ENCODE peak calls at places on chromosomes 5 and 9, in five cellular contexts. M is transverse colon, G is stomach, W is HepG2, B is A549. R is an unnamed sample. For H3K4me1, the result is how much of the 10 kb centered on the place peaks cover.

GRCh38 chr5:1033178-1033577 is 24.6 kb downstream of the NKD2 start:
- DNase-seq in W (no peak), M (no peak), B (no peak), G (no peak), R (no peak)

GRCh38 chr9:73239868-73240267 is 88.2 kb downstream of the ANXA1 start:
- DNase-seq in W (no peak), M (no peak), G (no peak), B (peak), R (no peak)

GRCh38 chr9:78811562-78812276 is 514.8 kb downstream of the PSAT1 start:
- DNase-seq in G (no peak), B (no peak), M (no peak), W (no peak), R (no peak)

GRCh38 chr9:95373069-95373681 is 55.7 kb upstream of the FANCC start:
- DNase-seq in W (no peak), B (no peak), G (no peak), M (no peak), R (no peak)

GRCh38 chr5:79691007-79691406 is 1.4 kb downstream of the CMYA5 start:
- DNase-seq in B (no peak), G (no peak), M (no peak), W (no peak), R (no peak)

GRCh38 chr5:174837919-174838902 is 113.8 kb downstream of the MSX2 start:
- DNase-seq in G (no peak), W (no peak), B (peak), M (peak), R (no peak)

GRCh38 chr9:20649381-20649780 is 27.1 kb upstream of the MLLT3 start:
- DNase-seq in M (no peak), G (no peak), W (no peak), B (no peak), R (no peak)

GRCh38 chr5:25436452-25436851 is 791.7 kb upstream of the CDH10 start:
- DNase-seq in B (no peak), G (no peak), W (no peak), M (no peak), R (no peak)

GRCh38 chr9:124341455-124342170 is 73.6 kb downstream of the PSMB7 start:
- DNase-seq in G (no peak), M (no peak), W (no peak), B (no peak), R (no peak)

GRCh38 chr9:31140316-31140715 is 1244.1 kb upstream of the ACO1 start:
- DNase-seq in W (peak), B (peak), M (no peak), G (no peak), R (no peak)

GRCh38 chr9:127537014-127537413 is 75.1 kb upstream of the STXBP1 start:
- DNase-seq in M (peak), G (peak), W (no peak), B (no peak), R (no peak)

GRCh38 chr9:14768561-14769234 is 46.2 kb upstream of the CER1 start:
- DNase-seq in G (no peak), W (peak), B (peak), M (no peak), R (peak)

GRCh38 chr9:13181652-13182051 is 97.8 kb downstream of the MPDZ start:
- DNase-seq in W (peak), M (no peak), B (peak), G (no peak), R (no peak)

GRCh38 chr9:83596899-83597504 is 25.9 kb upstream of the IDNK start:
- DNase-seq in W (no peak), M (peak), B (peak), G (no peak), R (peak)

GRCh38 chr9:9950813-9951212 is 662.0 kb downstream of the PTPRD start:
- DNase-seq in G (no peak), B (no peak), W (no peak), M (no peak), R (no peak)

GRCh38 chr9:109315889-109316640 is 4.8 kb downstream of the EPB41L4B start:
- DNase-seq in W (peak), M (peak), B (peak), G (peak), R (peak)

GRCh38 chr9:121299467-121300282 is 31.7 kb downstream of the GSN start:
- DNase-seq in G (peak), B (no peak), W (no peak), M (peak), R (peak)

GRCh38 chr9:72813544-72813943 is 139.3 kb downstream of the ALDH1A1 start:
- DNase-seq in G (no peak), M (no peak), W (no peak), B (no peak), R (no peak)

GRCh38 chr9:137222190-137223077 is at the start of gene RNF208:
- DNase-seq in B (no peak), M (no peak), W (no peak), G (no peak), R (no peak)

DNA sequence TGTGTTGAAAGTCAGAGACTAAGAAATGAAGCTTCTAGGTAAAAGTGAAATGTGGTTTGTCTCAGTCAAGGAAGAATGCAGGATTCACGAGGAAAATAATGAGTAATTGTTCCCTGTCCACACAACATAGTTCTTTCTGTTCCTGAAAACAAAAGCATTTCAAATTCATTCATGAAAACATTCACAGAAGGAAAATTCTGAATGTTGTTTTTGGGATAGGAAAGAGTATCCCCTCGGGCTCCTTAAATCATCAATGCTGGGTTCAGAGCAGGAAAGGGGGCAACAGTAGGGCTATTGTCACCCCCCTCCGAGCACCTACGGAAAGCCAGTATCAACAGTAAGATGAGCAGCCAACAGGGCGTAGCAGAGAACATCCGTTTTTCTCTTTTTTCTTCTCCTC is 769.9 kb upstream of the ADAMTS16 start:
- DNase-seq in W (no peak), B (no peak), M (no peak), G (no peak), R (no peak)
- TF ChIP-seq CTCF in W (no peak), B (no peak), M (no peak), G (no peak), R (no peak)

GRCh38 chr9:71146511-71146910 is 25.1 kb upstream of the TRPM3 start:
- DNase-seq in W (no peak), G (no peak), B (no peak), M (no peak), R (no peak)

GRCh38 chr9:71145179-71145578 is 23.8 kb upstream of the TRPM3 start:
- DNase-seq in W (no peak), G (peak), M (no peak), B (no peak), R (no peak)

GRCh38 chr9:71147368-71147767 is 25.9 kb upstream of the TRPM3 start:
- DNase-seq in B (no peak), G (no peak), W (no peak), M (no peak), R (no peak)

DNA sequence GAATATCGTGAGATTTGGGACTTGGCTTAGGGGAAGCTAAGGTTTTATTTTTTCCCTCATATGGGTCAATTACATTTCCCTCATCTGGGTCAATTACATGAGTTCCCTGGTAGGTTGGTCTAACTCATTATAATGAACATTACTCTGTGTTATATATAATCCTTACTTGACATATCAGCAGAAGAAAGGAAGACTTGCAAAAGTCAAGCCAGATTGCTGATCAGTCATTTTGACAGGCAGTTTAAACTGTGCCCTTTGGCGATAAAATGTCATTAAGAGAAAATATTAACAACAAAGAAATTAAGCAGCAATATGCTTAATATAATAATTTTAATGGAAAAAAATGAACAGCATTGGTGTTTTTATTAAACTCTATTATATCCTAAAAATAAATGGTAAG is 23.1 kb upstream of the TRPM3 start:
- DNase-seq in M (no peak), W (no peak), B (no peak), G (no peak), R (no peak)
- TF ChIP-seq EP300 in M (no peak), W (no peak), B (no peak), G (no peak), R (no peak)

DNA sequence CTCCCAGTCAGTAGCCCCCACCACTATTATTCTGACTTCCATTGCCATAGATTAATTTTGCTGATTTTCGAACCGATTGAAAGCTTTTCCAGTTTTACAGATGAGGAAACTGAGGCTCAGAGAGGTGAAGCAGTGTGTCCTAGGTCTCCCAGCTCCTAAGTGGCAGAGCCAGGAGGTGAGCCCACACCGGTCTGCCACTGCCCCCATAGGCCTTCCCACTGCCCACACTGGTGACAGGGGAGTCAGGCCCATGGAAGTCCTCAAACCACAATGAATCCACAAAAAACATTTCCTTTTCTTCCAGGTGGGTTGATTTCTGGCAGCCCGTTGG is 54.9 kb upstream of the RPL26L1 start:
- DNase-seq in M (no peak), B (no peak), G (no peak), W (no peak), R (no peak)
- H3K4me1 ChIP-seq in M (under half), B (half or more), G (half or more), W (under half), R (half or more)

GRCh38 chr5:170917113-170917512 is 55.3 kb downstream of the RANBP17 start:
- DNase-seq in W (no peak), B (peak), G (no peak), M (no peak), R (no peak)
- TF ChIP-seq CTCF in W (no peak), B (peak), G (peak), M (no peak), R (no peak)

GRCh38 chr5:161412792-161413191 is 133.7 kb downstream of the GABRB2 start:
- DNase-seq in W (no peak), B (no peak), G (no peak), M (no peak), R (no peak)
- TF ChIP-seq EP300 in W (no peak), B (no peak), G (no peak), M (no peak), R (no peak)

GRCh38 chr5:125049721-125050357 is 303.4 kb upstream of the ZNF608 start:
- DNase-seq in G (no peak), M (no peak), W (no peak), B (no peak), R (no peak)

GRCh38 chr5:125050926-125051325 is 304.5 kb upstream of the ZNF608 start:
- DNase-seq in W (no peak), M (no peak), G (no peak), B (no peak), R (no peak)

GRCh38 chr5:125053179-125053578 is 306.7 kb upstream of the ZNF608 start:
- DNase-seq in M (no peak), W (no peak), G (no peak), B (no peak), R (no peak)

GRCh38 chr5:125054106-125054505 is 307.7 kb upstream of the ZNF608 start:
- DNase-seq in G (no peak), B (no peak), M (no peak), W (no peak), R (no peak)

GRCh38 chr5:125052601-125053000 is 306.2 kb upstream of the ZNF608 start:
- DNase-seq in M (no peak), G (no peak), W (no peak), B (no peak), R (no peak)
- H3K4me1 ChIP-seq in M (under half), G (under half), W (under half), B (under half), R (under half)

GRCh38 chr5:22889714-22890113 is 36.6 kb upstream of the CDH12 start:
- DNase-seq in B (no peak), M (no peak), G (no peak), W (no peak), R (no peak)
- TF ChIP-seq CTCF in B (no peak), M (no peak), G (no peak), W (no peak), R (no peak)

R was measured in tibial nerve.